ENCODE peak calls at places on chromosomes 13 and 19, in four cellular contexts. E is K562, B is GM12878, I is HL-60. G is an unnamed sample.

GRCh38 chr19:28445826-28446225 is 767.1 kb downstream of the UQCRFS1 start:
- DNase-seq in E (no peak), I (no peak), B (no peak), G (no peak)

GRCh38 chr19:22286151-22286810 is at the start of gene ZNF729:
- DNase-seq in B (no peak), E (no peak), I (no peak), G (no peak)

GRCh38 chr13:38543561-38543960 is 143.3 kb upstream of the FREM2 start:
- DNase-seq in I (no peak), B (no peak), E (no peak), G (no peak)

GRCh38 chr13:21541980-21542379 is 62.0 kb downstream of the MICU2 start:
- DNase-seq in B (no peak), I (peak), E (peak), G (no peak)

GRCh38 chr19:10643166-10643967 is 10.8 kb upstream of the ILF3 start:
- DNase-seq in I (no peak), B (no peak), E (no peak), G (no peak)

GRCh38 chr19:33302175-33302973 is at the start of gene CEBPA:
- DNase-seq in I (peak), E (peak), B (no peak), G (peak)

GRCh38 chr13:98173431-98173921 is 3.6 kb downstream of the RNF113B start:
- DNase-seq in B (no peak), I (no peak), E (no peak), G (no peak)

GRCh38 chr19:46925548-46925950 is 64.8 kb downstream of the ARHGAP35 start:
- DNase-seq in I (no peak), E (no peak), B (no peak), G (no peak)

GRCh38 chr13:97659602-97660001 is 225.6 kb downstream of the RAP2A start:
- DNase-seq in B (no peak), E (peak), I (no peak), G (no peak)

GRCh38 chr19:42529248-42529764 is 1.0 kb upstream of the CEACAM1 start:
- DNase-seq in E (peak), I (peak), B (no peak), G (peak)

GRCh38 chr19:29675120-29675649 is 9.9 kb downstream of the PLEKHF1 start:
- DNase-seq in I (no peak), E (no peak), B (no peak), G (no peak)

GRCh38 chr19:45919678-45920077 is 5.1 kb upstream of the NANOS2 start:
- DNase-seq in I (no peak), B (no peak), E (no peak), G (no peak)

GRCh38 chr19:36027696-36028095 is 5.0 kb downstream of the CLIP3 start:
- DNase-seq in I (no peak), B (no peak), E (no peak), G (no peak)

GRCh38 chr13:33744589-33745369 is 73.2 kb upstream of the RFC3 start:
- DNase-seq in B (no peak), E (no peak), I (no peak), G (no peak)

GRCh38 chr19:40365613-40366401 is 17.3 kb downstream of the PLD3 start:
- DNase-seq in B (no peak), E (peak), I (no peak), G (peak)

GRCh38 chr19:46610851-46611770 is 10.0 kb downstream of the CALM3 start:
- DNase-seq in E (no peak), B (no peak), I (peak), G (peak)

GRCh38 chr13:37870489-37870845 is 895 bp upstream of the TRPC4 start:
- DNase-seq in E (no peak), I (no peak), B (no peak), G (no peak)

GRCh38 chr13:91247768-91248167 is 99.7 kb upstream of the MIR17HG start:
- DNase-seq in B (no peak), E (no peak), I (no peak), G (no peak)

GRCh38 chr13:51034906-51035305 is 76.2 kb downstream of the C13orf42 start:
- DNase-seq in I (no peak), B (no peak), E (no peak), G (no peak)

GRCh38 chr19:28128341-28128740 is 1084.6 kb downstream of the UQCRFS1 start:
- DNase-seq in B (no peak), E (no peak), I (no peak), G (no peak)

GRCh38 chr19:50312967-50313811 is 16.0 kb downstream of the KCNC3 start:
- DNase-seq in B (no peak), I (no peak), E (no peak), G (no peak)

GRCh38 chr19:16371540-16371986 is 46.9 kb downstream of the KLF2 start:
- DNase-seq in E (peak), I (peak), B (peak), G (peak)

GRCh38 chr19:29873024-29873800 is 61.4 kb downstream of the CCNE1 start:
- DNase-seq in E (peak), I (no peak), B (no peak), G (peak)

DNA sequence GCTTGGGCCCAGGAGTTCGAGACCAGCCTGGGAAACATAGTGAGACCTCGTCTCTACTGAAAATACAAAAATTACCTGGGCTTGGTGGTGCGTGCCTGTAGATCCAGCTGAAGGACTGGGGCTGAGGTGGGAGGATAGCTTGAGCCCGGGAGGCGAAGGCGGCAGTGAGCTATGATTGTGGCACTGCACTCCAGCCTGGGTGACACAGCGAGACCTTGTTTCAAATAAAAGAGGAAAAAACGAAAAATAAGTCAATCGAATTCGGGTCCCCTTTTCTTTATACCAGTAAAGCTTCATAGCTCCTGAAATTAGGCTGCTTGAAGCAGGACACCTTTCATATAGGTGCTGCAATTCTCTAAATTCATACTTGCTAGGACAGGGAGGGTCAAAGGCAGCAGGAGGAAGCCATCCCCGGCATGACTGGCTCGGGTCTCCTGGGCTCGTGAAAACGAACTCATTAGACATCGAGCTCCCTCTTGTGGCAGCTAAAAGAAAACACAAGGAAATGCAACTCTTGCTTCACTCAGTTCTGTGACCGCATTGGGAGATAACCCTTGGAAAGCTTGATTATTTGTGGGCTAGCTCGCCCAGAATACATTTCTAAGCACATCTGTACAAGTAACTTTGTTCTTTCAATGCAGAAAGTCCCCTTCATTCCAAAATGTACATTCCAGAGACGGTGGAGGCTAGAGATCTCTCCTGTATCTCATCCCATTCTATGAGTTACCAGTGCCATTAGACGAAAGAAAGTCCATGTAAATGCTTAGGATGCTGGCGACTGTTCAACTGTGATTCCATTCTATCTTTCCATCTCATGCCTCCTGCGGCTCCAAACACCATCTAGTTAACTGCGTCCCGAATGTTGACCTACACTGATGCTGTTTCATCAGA is 16.8 kb downstream of the FPR2 start:
- DNase-seq in E (peak), B (no peak), I (peak), G (peak)
- TF ChIP-seq SPI1 in E (no peak), B (no peak), I (peak), G (no peak)

GRCh38 chr19:4455742-4456565 is 1.6 kb downstream of the UBXN6 start:
- DNase-seq in I (peak), B (no peak), E (peak), G (peak)
- TF ChIP-seq POLR2AphosphoS5 in I (no peak), B (no peak), E (no peak), G (no peak)

GRCh38 chr19:34356875-34357274 is 8.1 kb upstream of the GPI start:
- DNase-seq in E (no peak), B (no peak), I (no peak), G (no peak)

GRCh38 chr19:34350161-34350561 is 14.8 kb upstream of the GPI start:
- DNase-seq in B (no peak), I (no peak), E (no peak), G (peak)

GRCh38 chr19:34355201-34355600 is 9.8 kb upstream of the GPI start:
- DNase-seq in E (no peak), I (no peak), B (no peak), G (no peak)

GRCh38 chr19:34351382-34351802 is 13.6 kb upstream of the GPI start:
- DNase-seq in E (no peak), I (no peak), B (peak), G (no peak)

GRCh38 chr19:34353546-34353945 is 11.4 kb upstream of the GPI start:
- DNase-seq in E (no peak), B (no peak), I (no peak), G (no peak)
- TF ChIP-seq SPI1 in E (no peak), B (no peak), I (no peak), G (no peak)

GRCh38 chr13:111981446-111982165 is 85.3 kb upstream of the SOX1 start:
- DNase-seq in E (no peak), I (no peak), B (no peak), G (no peak)
- TF ChIP-seq POLR2AphosphoS5 in E (no peak), I (no peak), B (no peak), G (no peak)

DNA sequence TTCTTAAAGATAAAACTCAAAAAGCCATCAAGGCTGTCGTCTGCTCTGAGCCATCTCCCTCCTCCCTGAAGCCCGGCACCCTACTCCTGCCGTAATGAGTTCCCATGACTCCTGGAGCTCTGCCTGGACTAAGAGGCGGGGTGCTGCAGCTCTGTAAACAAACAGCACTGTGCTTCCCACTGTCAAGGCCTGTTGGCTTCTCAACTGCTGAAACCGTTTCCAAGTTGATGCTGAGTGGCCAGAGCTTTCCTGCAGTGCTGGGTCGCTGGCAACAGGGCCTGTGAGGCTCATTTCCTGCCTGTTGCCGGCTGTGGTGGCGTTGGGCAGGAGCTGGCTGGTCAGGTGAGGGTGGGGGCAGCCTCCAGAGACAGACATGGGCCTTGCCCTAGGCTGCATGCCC is 26.7 kb upstream of the ISYNA1 start:
- DNase-seq in I (no peak), E (no peak), B (no peak), G (no peak)
- TF ChIP-seq SPI1 in I (no peak), E (no peak), B (no peak), G (no peak)

GRCh38 chr19:2451741-2452140 is 5.0 kb downstream of the LMNB2 start:
- DNase-seq in I (no peak), E (no peak), B (no peak), G (no peak)
- TF ChIP-seq POLR2AphosphoS5 in I (no peak), E (no peak), B (no peak), G (no peak)

DNA sequence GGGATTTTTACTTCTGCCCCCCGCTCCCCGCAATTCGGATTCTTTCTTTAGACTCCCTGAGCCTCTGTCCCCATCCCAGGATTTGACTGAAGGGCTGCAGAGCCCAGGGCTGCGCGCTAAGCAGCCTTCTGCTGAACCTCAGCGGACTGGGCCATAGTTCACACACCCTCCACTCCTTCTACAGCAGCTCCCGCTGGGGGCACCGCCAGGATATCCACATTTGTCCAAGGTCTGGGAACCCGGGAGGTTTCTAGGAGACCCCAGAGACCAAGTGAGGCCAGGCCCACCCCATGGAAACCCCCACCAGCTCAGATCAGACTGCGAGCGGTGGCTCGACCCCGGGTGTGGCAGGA is 463.3 kb downstream of the ITGBL1 start:
- DNase-seq in I (no peak), B (no peak), E (no peak), G (no peak)
- TF ChIP-seq SPI1 in I (no peak), B (no peak), E (no peak), G (no peak)

GRCh38 chr19:13841339-13842293 is 35.3 kb upstream of the NANOS3 start:
- DNase-seq in E (peak), I (peak), B (no peak), G (no peak)
- TF ChIP-seq POLR2AphosphoS5 in E (no peak), I (peak), B (peak), G (peak)

DNA sequence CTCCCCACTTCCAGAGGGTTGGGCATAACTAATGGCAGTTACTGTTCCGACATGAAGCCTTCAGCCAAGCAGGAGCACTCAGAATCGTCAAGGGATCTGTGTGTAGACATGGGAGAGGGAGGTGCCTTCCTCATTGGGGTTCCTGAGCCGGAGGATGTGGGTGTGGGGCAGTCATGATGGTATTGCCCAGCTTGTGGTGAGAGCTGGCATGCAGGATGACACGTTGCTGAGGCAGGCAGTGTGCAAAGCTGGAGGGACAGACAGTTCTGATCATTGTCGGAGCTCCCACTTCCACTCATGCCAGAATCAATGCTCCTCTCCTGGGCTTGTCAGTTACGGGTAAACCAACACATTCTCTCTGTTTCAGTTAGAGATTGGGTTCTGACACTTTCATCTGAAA is 83.9 kb upstream of the TSC22D1 start:
- DNase-seq in E (no peak), B (no peak), I (no peak), G (no peak)
- TF ChIP-seq SPI1 in E (no peak), B (no peak), I (no peak), G (no peak)

GRCh38 chr19:15180451-15181390 is 20.1 kb downstream of the NOTCH3 start:
- DNase-seq in E (peak), I (peak), B (no peak), G (no peak)

GRCh38 chr19:15175609-15176008 is 25.2 kb downstream of the NOTCH3 start:
- DNase-seq in E (no peak), B (no peak), I (no peak), G (no peak)

GRCh38 chr19:15173746-15174404 is 26.9 kb downstream of the NOTCH3 start:
- DNase-seq in I (peak), E (peak), B (no peak), G (no peak)

GRCh38 chr19:15178629-15179308 is 22.0 kb downstream of the NOTCH3 start:
- DNase-seq in B (no peak), E (peak), I (no peak), G (no peak)

GRCh38 chr19:15177269-15178116 is 23.3 kb downstream of the NOTCH3 start:
- DNase-seq in B (peak), E (peak), I (peak), G (peak)
- TF ChIP-seq POLR2AphosphoS5 in B (no peak), E (no peak), I (no peak), G (no peak)